ENCODE peak calls at places on chromosomes 1 and 21, in ten cellular contexts. One of them, this sample, is unnamed.

GRCh38 chr21:42063578-42064521 is 7.3 kb upstream of the UMODL1 start:
- DNase-seq in effector memory CD8-positive, alpha-beta T cell: peak
- DNase-seq in activated CD8-positive, alpha-beta memory T cell treated with anti-CD3 and anti-CD28 coated beads for 1 hour: peak
- DNase-seq in AG04450: no peak
- DNase-seq in AG09309: no peak
- DNase-seq in left lung: peak
- DNase-seq in T-helper 2 cell: no peak
- DNase-seq in coronary artery: no peak
- DNase-seq in CD4-positive, alpha-beta T cell: peak
- DNase-seq in RCC 7860: no peak
- DNase-seq in this sample: no peak

GRCh38 chr1:2290595-2291510 is 62.7 kb downstream of the SKI start:
- DNase-seq in effector memory CD8-positive, alpha-beta T cell: peak
- DNase-seq in activated CD8-positive, alpha-beta memory T cell treated with anti-CD3 and anti-CD28 coated beads for 1 hour: peak
- DNase-seq in AG04450: peak
- DNase-seq in AG09309: peak
- DNase-seq in left lung: peak
- DNase-seq in T-helper 2 cell: no peak
- DNase-seq in coronary artery: peak
- DNase-seq in CD4-positive, alpha-beta T cell: peak
- DNase-seq in RCC 7860: no peak
- DNase-seq in this sample: peak

GRCh38 chr1:155268630-155269029 is 4.7 kb downstream of the CLK2 start:
- DNase-seq in effector memory CD8-positive, alpha-beta T cell: no peak
- DNase-seq in activated CD8-positive, alpha-beta memory T cell treated with anti-CD3 and anti-CD28 coated beads for 1 hour: no peak
- DNase-seq in AG04450: no peak
- DNase-seq in AG09309: no peak
- DNase-seq in left lung: no peak
- DNase-seq in T-helper 2 cell: no peak
- DNase-seq in coronary artery: no peak
- DNase-seq in CD4-positive, alpha-beta T cell: no peak
- DNase-seq in RCC 7860: no peak
- DNase-seq in this sample: no peak

GRCh38 chr1:66788231-66788939 is 12.7 kb downstream of the INSL5 start:
- DNase-seq in effector memory CD8-positive, alpha-beta T cell: peak
- DNase-seq in activated CD8-positive, alpha-beta memory T cell treated with anti-CD3 and anti-CD28 coated beads for 1 hour: no peak
- DNase-seq in AG04450: no peak
- DNase-seq in AG09309: no peak
- DNase-seq in left lung: no peak
- DNase-seq in T-helper 2 cell: no peak
- DNase-seq in coronary artery: no peak
- DNase-seq in CD4-positive, alpha-beta T cell: no peak
- DNase-seq in RCC 7860: no peak
- DNase-seq in this sample: no peak

GRCh38 chr1:200699871-200700270 is 30.2 kb upstream of the DDX59 start:
- DNase-seq in effector memory CD8-positive, alpha-beta T cell: no peak
- DNase-seq in activated CD8-positive, alpha-beta memory T cell treated with anti-CD3 and anti-CD28 coated beads for 1 hour: no peak
- DNase-seq in AG04450: peak
- DNase-seq in AG09309: no peak
- DNase-seq in left lung: no peak
- DNase-seq in T-helper 2 cell: no peak
- DNase-seq in coronary artery: no peak
- DNase-seq in CD4-positive, alpha-beta T cell: no peak
- DNase-seq in RCC 7860: no peak
- DNase-seq in this sample: no peak

GRCh38 chr1:34407140-34407539 is 230.4 kb downstream of the C1orf94 start:
- DNase-seq in effector memory CD8-positive, alpha-beta T cell: no peak
- DNase-seq in activated CD8-positive, alpha-beta memory T cell treated with anti-CD3 and anti-CD28 coated beads for 1 hour: no peak
- DNase-seq in AG04450: no peak
- DNase-seq in AG09309: peak
- DNase-seq in left lung: no peak
- DNase-seq in T-helper 2 cell: no peak
- DNase-seq in coronary artery: no peak
- DNase-seq in CD4-positive, alpha-beta T cell: no peak
- DNase-seq in RCC 7860: no peak
- DNase-seq in this sample: no peak

GRCh38 chr1:119225831-119226230 is 85.4 kb upstream of the WARS2 start:
- DNase-seq in effector memory CD8-positive, alpha-beta T cell: no peak
- DNase-seq in activated CD8-positive, alpha-beta memory T cell treated with anti-CD3 and anti-CD28 coated beads for 1 hour: no peak
- DNase-seq in AG04450: no peak
- DNase-seq in AG09309: no peak
- DNase-seq in left lung: no peak
- DNase-seq in T-helper 2 cell: no peak
- DNase-seq in coronary artery: no peak
- DNase-seq in CD4-positive, alpha-beta T cell: no peak
- DNase-seq in RCC 7860: no peak
- DNase-seq in this sample: no peak

GRCh38 chr1:202280595-202280994 is 61.1 kb downstream of the UBE2T start:
- DNase-seq in effector memory CD8-positive, alpha-beta T cell: no peak
- DNase-seq in activated CD8-positive, alpha-beta memory T cell treated with anti-CD3 and anti-CD28 coated beads for 1 hour: no peak
- DNase-seq in AG04450: no peak
- DNase-seq in AG09309: no peak
- DNase-seq in left lung: no peak
- DNase-seq in T-helper 2 cell: no peak
- DNase-seq in coronary artery: no peak
- DNase-seq in CD4-positive, alpha-beta T cell: no peak
- DNase-seq in RCC 7860: no peak
- DNase-seq in this sample: no peak